ENCODE peak calls at places on chromosomes 4 and X, in six cellular contexts. K is CD4-positive, alpha-beta T cell; C is lower leg skin; I is AG04450; D is GM10248; F is mucosa of descending colon. M is an unnamed sample.

GRCh38 chr4:67556426-67556825 is 2.1 kb upstream of the STAP1 start:
- DNase-seq in K (no peak), C (no peak), I (no peak), D (no peak), F (no peak), M (no peak)

GRCh38 chr4:89196056-89196674 is 84.8 kb downstream of the TIGD2 start:
- DNase-seq in K (no peak), C (no peak), I (no peak), D (no peak), F (no peak), M (no peak)

GRCh38 chrX:130136497-130136896 is 26.2 kb upstream of the ELF4 start:
- DNase-seq in K (no peak), C (no peak), I (no peak), D (no peak), F (no peak), M (no peak)

GRCh38 chr4:156420557-156420956 is 466.9 kb upstream of the CTSO start:
- DNase-seq in K (no peak), C (no peak), I (no peak), D (no peak), F (no peak), M (no peak)

GRCh38 chrX:129686422-129686948 is 31.7 kb upstream of the APLN start:
- DNase-seq in K (no peak), C (no peak), I (no peak), D (no peak), F (no peak), M (no peak)

GRCh38 chr4:55079451-55080173 is 45.8 kb downstream of the KDR start:
- DNase-seq in K (no peak), C (no peak), I (no peak), D (no peak), F (no peak), M (no peak)

GRCh38 chr4:165874072-165874798 is 1.2 kb downstream of the TLL1 start:
- DNase-seq in K (no peak), C (peak; percentile 19), I (no peak), D (peak; percentile 8), F (no peak), M (peak; percentile 22)

GRCh38 chrX:120575379-120576114 is 14.8 kb upstream of the CUL4B start:
- DNase-seq in K (no peak), C (no peak), I (no peak), D (no peak), F (no peak), M (no peak)

GRCh38 chrX:3711331-3711917 is 2.0 kb downstream of the PRKX start:
- DNase-seq in K (peak; percentile 13), C (no peak), I (no peak), D (no peak), F (peak; percentile 26), M (peak; percentile 30)

GRCh38 chrX:8728932-8729331 is 3.0 kb downstream of the ANOS1 start:
- DNase-seq in K (no peak), C (no peak), I (no peak), D (no peak), F (no peak), M (no peak)

GRCh38 chr4:156790866-156791265 is 180.7 kb downstream of the PDGFC start:
- DNase-seq in K (no peak), C (peak; percentile 49), I (no peak), D (no peak), F (no peak), M (no peak)

GRCh38 chr4:44434247-44434646 is 14.4 kb downstream of the KCTD8 start:
- DNase-seq in K (no peak), C (no peak), I (no peak), D (no peak), F (no peak), M (no peak)

DNA sequence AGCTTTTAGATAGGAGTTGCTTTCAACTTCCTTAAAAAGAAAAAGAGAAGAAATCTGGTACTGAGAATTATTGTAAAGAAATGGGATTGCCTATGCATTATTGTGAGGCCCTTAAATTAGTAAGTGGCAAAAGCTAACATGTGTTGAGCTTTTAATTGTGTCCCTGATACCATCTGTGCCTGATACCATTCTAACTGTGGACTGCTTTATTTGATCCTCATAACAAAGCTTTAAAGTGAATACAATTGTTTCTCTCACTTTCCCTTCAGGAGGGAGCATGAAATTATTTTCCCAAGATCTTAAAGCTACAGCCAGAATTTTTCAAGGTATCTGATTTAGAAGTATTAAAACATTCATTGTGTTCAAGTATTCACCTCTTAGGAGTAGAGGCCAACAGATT is 9.9 kb downstream of the KCTD8 start:
- DNase-seq in K (no peak), C (no peak), I (no peak), D (no peak), F (no peak), M (no peak)
- TF ChIP-seq CTCF in K (no peak), C (no peak), I (no peak), D (no peak), F (no peak), M (no peak)

DNA sequence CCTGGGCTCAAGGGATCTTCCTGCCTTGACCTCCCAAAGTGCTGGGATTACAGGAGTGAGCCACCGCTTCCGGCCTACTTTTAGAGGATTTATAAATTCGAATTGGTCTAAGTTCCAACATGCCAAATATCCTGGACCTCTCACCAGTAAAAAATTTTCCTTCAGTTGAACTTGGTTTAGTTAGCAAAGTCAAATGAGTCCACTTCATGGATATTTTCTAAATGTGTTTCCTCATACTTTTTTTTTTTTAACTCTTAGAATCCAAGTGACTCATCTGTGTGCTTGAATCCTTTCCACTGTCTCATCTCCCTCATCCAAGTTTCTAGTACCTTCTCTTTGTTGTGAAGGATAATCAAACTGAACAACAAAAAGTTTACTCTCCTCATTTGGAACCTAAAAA is 49.7 kb downstream of the RBM47 start:
- DNase-seq in K (no peak), C (no peak), I (peak; percentile 46), D (no peak), F (no peak), M (no peak)
- TF ChIP-seq CTCF in K (no peak), C (no peak), I (no peak), D (no peak), F (no peak), M (no peak)

GRCh38 chrX:43836435-43837184 is 45.6 kb downstream of the MAOB start:
- DNase-seq in K (no peak), C (no peak), I (peak; percentile 2), D (peak; percentile 6), F (peak; percentile 11), M (peak; percentile 16)
- TF ChIP-seq CTCF in K (peak; percentile 63), C (no peak), I (peak; percentile 57), D (peak; percentile 34), F (peak; percentile 30), M (peak; percentile 48)

GRCh38 chrX:48604701-48605100 is 7.4 kb downstream of the WDR13 start:
- DNase-seq in K (no peak), C (no peak), I (no peak), D (no peak), F (no peak), M (no peak)

GRCh38 chrX:48601741-48602394 is 4.6 kb downstream of the WDR13 start:
- DNase-seq in K (no peak), C (no peak), I (no peak), D (no peak), F (no peak), M (no peak)

GRCh38 chrX:48600226-48600625 is 2.9 kb downstream of the WDR13 start:
- DNase-seq in K (no peak), C (no peak), I (no peak), D (no peak), F (no peak), M (no peak)

GRCh38 chrX:48611703-48612102 is 14.4 kb downstream of the WDR13 start:
- DNase-seq in K (no peak), C (no peak), I (no peak), D (no peak), F (no peak), M (no peak)

DNA sequence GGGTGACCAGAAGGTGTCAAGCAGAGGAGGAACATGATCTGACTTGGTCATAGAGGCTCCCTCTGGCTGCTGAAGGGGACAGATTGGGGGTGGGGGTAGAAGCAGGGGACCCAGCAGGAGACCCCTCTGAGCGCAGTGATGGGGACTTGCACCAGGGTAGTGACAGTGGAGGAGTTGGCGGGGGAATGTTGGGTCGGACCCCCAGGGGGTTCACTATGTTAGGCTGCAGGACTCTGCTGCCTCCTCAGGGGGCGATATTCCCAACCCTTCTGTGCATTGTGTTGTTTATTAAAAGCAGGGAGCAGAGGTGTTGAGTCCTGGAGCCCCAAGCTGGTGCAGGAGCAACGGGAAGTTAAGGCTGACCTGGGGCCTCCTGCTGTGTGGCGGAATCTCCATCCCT is 8.8 kb downstream of the WDR13 start:
- DNase-seq in K (no peak), C (no peak), I (no peak), D (no peak), F (no peak), M (no peak)
- TF ChIP-seq CTCF in K (no peak), C (no peak), I (no peak), D (no peak), F (no peak), M (no peak)

DNA sequence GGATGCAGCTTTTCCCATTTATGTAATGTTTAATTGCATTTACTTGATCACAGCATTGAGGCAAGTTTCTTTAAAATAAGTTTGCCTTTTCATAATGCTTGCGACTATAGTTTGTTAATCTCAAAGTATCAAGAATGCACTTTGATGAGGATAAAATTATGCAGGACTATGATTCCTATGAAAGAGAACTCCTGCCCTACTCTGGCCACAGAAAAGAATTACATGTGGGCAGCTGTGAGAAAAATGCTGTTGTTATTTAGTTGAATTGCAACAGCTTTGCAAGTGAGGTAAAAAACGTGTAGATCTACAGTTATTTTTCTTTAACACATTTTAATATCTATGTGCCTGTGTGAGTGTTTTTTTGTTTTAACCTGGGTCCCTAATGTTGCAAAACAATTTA is 12.5 kb upstream of the OSTC start:
- DNase-seq in K (no peak), C (no peak), I (no peak), D (no peak), F (no peak), M (no peak)
- TF ChIP-seq CTCF in K (no peak), C (no peak), I (peak; percentile 14), D (no peak), F (no peak), M (no peak)

GRCh38 chrX:14497184-14497666 is 32.1 kb upstream of the GLRA2 start:
- DNase-seq in K (no peak), C (no peak), I (no peak), D (peak; percentile 4), F (peak; percentile 7), M (peak; percentile 8)
- TF ChIP-seq CTCF in K (no peak), C (no peak), I (no peak), D (no peak), F (no peak), M (no peak)

GRCh38 chrX:57821703-57822375 is 88.4 kb downstream of the ZXDA start:
- DNase-seq in K (no peak), C (peak; percentile 30), I (peak; percentile 7), D (peak; percentile 23), F (peak; percentile 47), M (peak; percentile 23)

GRCh38 chrX:57822398-57822797 is 87.9 kb downstream of the ZXDA start:
- DNase-seq in K (no peak), C (no peak), I (no peak), D (no peak), F (no peak), M (no peak)

GRCh38 chrX:57817302-57817701 is 93.0 kb downstream of the ZXDA start:
- DNase-seq in K (no peak), C (no peak), I (no peak), D (no peak), F (no peak), M (no peak)
- TF ChIP-seq CTCF in K (no peak), C (no peak), I (peak; percentile 44), D (peak; percentile 22), F (no peak), M (peak; percentile 45)

GRCh38 chr4:72286185-72286584 is 254.4 kb downstream of the NPFFR2 start:
- DNase-seq in K (no peak), C (no peak), I (no peak), D (no peak), F (no peak), M (peak; percentile 5)
- TF ChIP-seq CTCF in K (no peak), C (no peak), I (peak; percentile 34), D (no peak), F (no peak), M (no peak)

M was measured in GM13977.